ENCODE peak calls at places on chromosomes 11 and 22, in five cellular contexts. N is ovary, X is astrocyte of the spinal cord, W is tibial artery, V is NB4. J is an unnamed sample.

GRCh38 chr11:6377902-6378694 is 12.2 kb upstream of the SMPD1 start:
- DNase-seq in N (no peak), X (no peak), W (no peak), V (peak; percentile 51), J (no peak)

GRCh38 chr11:109704432-109704831 is 282.4 kb downstream of the C11orf87 start:
- DNase-seq in N (no peak), X (no peak), W (no peak), V (no peak), J (no peak)

GRCh38 chr11:57237204-57237681 is at the start of gene APLNR:
- DNase-seq in N (no peak), X (no peak), W (no peak), V (peak; percentile 74), J (no peak)

GRCh38 chr22:44737414-44738346 is 14.7 kb upstream of the ARHGAP8 start:
- DNase-seq in N (no peak), X (no peak), W (no peak), V (no peak), J (no peak)

GRCh38 chr22:27804683-27805297 is 3.2 kb upstream of the MN1 start:
- DNase-seq in N (peak; percentile 80), X (peak; percentile 65), W (peak; percentile 77), V (peak; percentile 62), J (peak; percentile 80)

GRCh38 chr22:17359501-17359900 is 9.8 kb upstream of the CECR2 start:
- DNase-seq in N (no peak), X (no peak), W (no peak), V (peak; percentile 80), J (peak; percentile 70)

GRCh38 chr22:29454186-29454745 is 15.9 kb downstream of the RFPL1 start:
- DNase-seq in N (peak; percentile 53), X (no peak), W (no peak), V (no peak), J (no peak)

GRCh38 chr11:66330931-66331330 is 5.3 kb downstream of the RIN1 start:
- DNase-seq in N (peak; percentile 37), X (no peak), W (no peak), V (no peak), J (no peak)

GRCh38 chr11:74288161-74288560 is 23.3 kb downstream of the P4HA3 start:
- DNase-seq in N (no peak), X (peak; percentile 95), W (peak; percentile 22), V (peak; percentile 16), J (peak; percentile 96)

GRCh38 chr11:47351159-47352126 is 1.1 kb downstream of the MYBPC3 start:
- DNase-seq in N (no peak), X (no peak), W (no peak), V (no peak), J (no peak)

GRCh38 chr11:87871071-87871470 is 304.2 kb downstream of the RAB38 start:
- DNase-seq in N (no peak), X (no peak), W (no peak), V (no peak), J (no peak)

GRCh38 chr11:113189909-113190667 is 124.3 kb upstream of the TTC12 start:
- DNase-seq in N (no peak), X (peak; percentile 63), W (peak; percentile 50), V (peak; percentile 49), J (peak; percentile 82)

GRCh38 chr11:121159721-121160120 is 58.7 kb downstream of the TECTA start:
- DNase-seq in N (no peak), X (no peak), W (no peak), V (no peak), J (no peak)

GRCh38 chr22:34851918-34852662 is 213.9 kb upstream of the ISX start:
- DNase-seq in N (no peak), X (no peak), W (no peak), V (no peak), J (no peak)

GRCh38 chr11:11027271-11027670 is 169.4 kb upstream of the ZBED5 start:
- DNase-seq in N (no peak), X (peak; percentile 61), W (no peak), V (no peak), J (peak; percentile 63)

GRCh38 chr22:24513706-24514240 is 18.6 kb downstream of the UPB1 start:
- DNase-seq in N (no peak), X (no peak), W (no peak), V (no peak), J (no peak)

GRCh38 chr22:46462726-46463371 is 74.6 kb downstream of the CELSR1 start:
- DNase-seq in N (no peak), X (peak; percentile 52), W (no peak), V (no peak), J (peak; percentile 29)

GRCh38 chr11:61834278-61835004 is 6.3 kb downstream of the FADS2 start:
- DNase-seq in N (peak; percentile 60), X (peak; percentile 76), W (peak; percentile 69), V (peak; percentile 98), J (peak; percentile 80)

GRCh38 chr11:62627718-62628117 is 5.9 kb upstream of the B3GAT3 start:
- DNase-seq in N (no peak), X (no peak), W (no peak), V (peak; percentile 46), J (peak; percentile 37)

GRCh38 chr11:32870676-32871075 is 21.9 kb upstream of the QSER1 start:
- DNase-seq in N (peak; percentile 37), X (no peak), W (no peak), V (peak; percentile 47), J (peak; percentile 18)

GRCh38 chr22:44623771-44624510 is 78.1 kb upstream of the PRR5 start:
- DNase-seq in N (no peak), X (no peak), W (no peak), V (peak; percentile 69), J (peak; percentile 37)

GRCh38 chr11:14973621-14974020 is 1.5 kb upstream of the CALCA start:
- DNase-seq in N (no peak), X (peak; percentile 17), W (no peak), V (no peak), J (peak; percentile 22)

GRCh38 chr11:126607374-126607773 is 251.9 kb downstream of the ST3GAL4 start:
- DNase-seq in N (no peak), X (peak; percentile 65), W (no peak), V (peak; percentile 51), J (peak; percentile 61)

GRCh38 chr11:66020618-66021357 is 5.5 kb downstream of the CATSPER1 start:
- DNase-seq in N (no peak), X (peak; percentile 70), W (peak; percentile 39), V (peak; percentile 94), J (peak; percentile 47)

GRCh38 chr11:74453373-74453975 is 13.9 kb downstream of the KCNE3 start:
- DNase-seq in N (peak; percentile 78), X (peak; percentile 64), W (peak; percentile 44), V (peak; percentile 81), J (peak; percentile 82)

GRCh38 chr11:128603752-128604472 is 16.6 kb upstream of the ETS1 start:
- DNase-seq in N (no peak), X (no peak), W (no peak), V (peak; percentile 39), J (peak; percentile 46)

GRCh38 chr22:46012881-46013281 is 35.9 kb upstream of the WNT7B start:
- DNase-seq in N (peak; percentile 62), X (no peak), W (no peak), V (no peak), J (no peak)

DNA sequence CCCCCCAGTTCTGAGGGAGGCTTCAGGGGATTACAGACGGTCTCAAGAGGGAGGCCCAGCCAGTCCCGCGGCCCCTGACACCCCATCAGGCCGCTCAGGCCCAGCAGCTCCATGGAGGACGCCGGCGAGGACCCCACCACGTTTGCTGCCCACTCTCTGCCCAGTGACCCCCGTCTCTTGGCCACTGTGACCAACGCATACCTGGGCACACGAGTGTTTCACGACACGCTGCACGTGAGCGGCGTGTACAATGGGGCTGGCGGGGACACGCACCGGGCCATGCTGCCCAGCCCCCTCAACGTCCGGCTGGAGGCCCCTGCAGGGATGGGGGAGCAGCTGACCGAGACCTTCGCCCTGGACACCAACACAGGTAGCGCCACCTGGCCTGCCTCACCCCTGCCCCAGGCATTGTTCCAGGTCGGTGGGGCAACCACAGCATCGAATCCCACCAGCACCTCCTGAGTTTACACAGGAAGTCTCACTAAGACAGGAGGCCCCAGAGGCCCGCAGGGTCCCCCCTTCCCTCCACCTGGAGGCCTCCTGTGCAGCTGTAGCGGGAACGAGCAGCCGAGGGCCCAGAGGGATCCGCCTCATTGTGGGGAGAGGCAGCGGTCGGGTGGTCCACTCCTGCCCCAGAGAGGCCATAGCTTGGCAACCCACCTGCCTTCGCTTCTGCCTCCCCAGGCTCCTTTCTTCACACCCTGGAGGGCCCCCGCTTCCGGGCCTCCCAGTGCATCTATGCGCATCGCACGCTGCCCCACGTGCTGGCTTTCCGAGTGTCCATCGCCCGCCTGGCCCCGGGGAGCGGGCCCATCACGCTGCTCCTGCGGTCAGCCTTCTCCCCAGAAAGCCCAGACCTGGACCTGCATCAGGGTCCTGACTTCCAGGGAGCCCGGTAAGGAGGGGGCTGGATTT is 1.0 kb downstream of the PGGHG start:
- DNase-seq in N (peak; percentile 44), X (no peak), W (peak; percentile 22), V (no peak), J (no peak)
- H3K4me3 ChIP-seq in N (peak overlapping the region; percentile 43), X (peak overlapping the region; percentile 37), W (peak overlapping the region; percentile 69), V (peak overlapping the region; percentile 34), J (no peak overlapping the region)

DNA sequence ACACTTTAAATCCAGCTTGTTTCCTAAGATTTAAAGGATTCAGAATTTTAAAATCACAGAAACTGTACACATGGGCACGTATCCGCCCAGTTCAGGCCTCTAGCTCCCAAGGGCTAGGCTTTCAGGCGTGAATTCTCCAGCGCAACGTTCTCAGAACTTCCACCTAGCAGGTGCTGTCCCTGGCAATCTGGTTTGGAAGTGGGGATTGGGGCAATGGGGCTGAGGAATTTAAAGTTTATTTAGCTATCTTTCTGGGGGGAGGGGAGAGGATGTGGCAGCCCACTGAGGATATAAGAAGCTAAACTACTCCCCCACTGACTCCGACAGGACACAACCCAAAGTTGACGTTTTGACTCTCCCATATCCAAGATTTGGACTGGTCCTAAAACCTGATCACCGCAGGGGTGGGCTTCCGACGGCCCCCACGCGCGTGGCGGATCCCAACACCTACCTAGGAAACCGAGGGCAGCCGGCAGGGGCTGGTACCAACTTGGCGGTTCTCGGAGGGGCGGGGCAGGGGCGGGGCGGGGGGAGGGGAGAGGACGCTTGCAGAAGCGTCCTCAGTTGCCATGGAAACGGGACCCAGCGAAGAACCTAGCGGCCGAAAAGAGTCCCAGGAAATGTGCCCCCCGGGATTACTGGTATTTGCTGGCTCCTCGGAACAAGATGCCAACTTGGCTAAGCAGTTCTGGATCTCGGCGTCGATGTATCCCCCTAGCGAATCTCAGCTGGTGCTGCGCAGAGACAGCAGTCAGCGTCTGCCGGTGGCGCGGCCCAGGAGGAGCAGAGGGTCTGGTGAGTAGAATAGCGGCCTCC is at the start of gene HOATZ:
- DNase-seq in N (no peak), X (peak; percentile 33), W (no peak), V (no peak), J (no peak)
- H3K4me3 ChIP-seq in N (no peak within 1 kb of the TSS), X (peak within 1 kb of the TSS; percentile 40), W (no peak within 1 kb of the TSS), V (no peak within 1 kb of the TSS), J (peak within 1 kb of the TSS; percentile 49)

GRCh38 chr11:119370486-119371046 is 10.9 kb downstream of the USP2 start:
- DNase-seq in N (no peak), X (no peak), W (no peak), V (no peak), J (no peak)
- H3K4me3 ChIP-seq in N (no peak overlapping the region), X (no peak overlapping the region), W (no peak overlapping the region), V (no peak overlapping the region), J (no peak overlapping the region)

DNA sequence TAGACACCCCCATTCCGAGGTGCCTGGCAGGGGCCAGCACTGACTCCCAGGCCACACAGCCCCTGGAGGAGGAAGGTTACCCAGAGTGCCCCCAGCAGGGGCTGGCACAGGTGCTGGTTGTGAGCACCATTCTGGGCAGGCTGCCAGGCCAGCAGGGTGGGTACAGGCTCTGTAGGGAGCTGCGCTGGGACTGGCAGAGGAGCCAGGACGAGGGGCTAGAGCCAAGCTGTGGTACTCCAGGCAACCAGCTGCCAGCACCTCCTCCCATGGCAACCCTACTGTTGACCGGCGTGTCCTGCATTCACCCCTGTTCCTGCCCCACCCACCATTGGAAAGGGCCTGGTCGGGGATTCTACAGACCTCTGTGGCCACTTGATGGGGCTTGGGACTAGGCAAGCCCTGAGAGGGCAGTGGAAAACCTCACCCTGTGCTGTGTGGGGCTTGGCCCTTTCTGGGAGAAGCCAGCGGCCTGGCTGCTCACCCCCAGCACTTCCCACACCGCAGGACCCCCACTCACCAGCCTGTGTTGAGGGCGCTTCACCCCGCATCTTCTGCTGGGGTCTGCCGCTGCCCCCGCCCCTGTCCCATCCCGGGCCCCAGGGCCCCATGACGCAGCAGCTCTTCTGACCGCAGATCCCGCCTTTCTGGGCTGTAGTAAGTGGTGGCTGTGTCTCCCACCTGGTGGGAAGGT is 1.9 kb downstream of the CLDN5 start:
- DNase-seq in N (no peak), X (no peak), W (no peak), V (no peak), J (no peak)
- H3K4me3 ChIP-seq in N (peak overlapping the region; percentile 11), X (no peak overlapping the region), W (peak overlapping the region; percentile 34), V (no peak overlapping the region), J (no peak overlapping the region)